ENCODE peak calls at places on chromosomes 13 and 19, in seven cellular contexts. M is ELF-1; G is endothelial cell; I is stimulated activated CD4-positive, alpha-beta T cell treated with anti-CD3 and anti-CD28 coated beads, Interleukin-2, amount 100 ng/mL, for 24 hours; K is activated CD4-positive, alpha-beta T cell treated with anti-CD3 and anti-CD28 coated beads for 4 hours; X is GDM1; B is substantia nigra. Y is an unnamed sample.

GRCh38 chr19:6375411-6376010 is at the start of gene PSPN:
- DNase-seq in I (no peak), K (no peak), M (no peak), X (no peak), B (no peak), G (no peak), Y (no peak)

GRCh38 chr19:6187374-6187773 is 51.9 kb downstream of the ACSBG2 start:
- DNase-seq in X (no peak), K (no peak), I (no peak), G (no peak), B (no peak), M (no peak), Y (no peak)

GRCh38 chr19:6744381-6745288 is 5.2 kb downstream of the TRIP10 start:
- DNase-seq in K (no peak), M (peak; percentile 75), B (peak; percentile 18), X (no peak), G (no peak), I (no peak), Y (no peak)

GRCh38 chr19:39845172-39845571 is 1.0 kb downstream of the FBL start:
- DNase-seq in X (no peak), M (no peak), K (no peak), I (no peak), G (no peak), B (no peak), Y (no peak)

GRCh38 chr19:13117176-13117771 is 734 bp upstream of the TRMT1 start:
- DNase-seq in G (no peak), X (no peak), K (no peak), I (no peak), B (no peak), M (no peak), Y (no peak)

GRCh38 chr19:40717325-40717879 is 490 bp downstream of the ITPKC start:
- DNase-seq in G (no peak), X (no peak), B (peak; percentile 51), I (no peak), K (no peak), M (peak; percentile 62), Y (no peak)

GRCh38 chr19:11580665-11581418 is 3.4 kb upstream of the ACP5 start:
- DNase-seq in I (no peak), G (no peak), M (peak; percentile 55), B (no peak), K (no peak), X (no peak), Y (no peak)

GRCh38 chr13:25046985-25047660 is 48.8 kb upstream of the PABPC3 start:
- DNase-seq in G (peak; percentile 63), M (peak; percentile 87), X (no peak), I (peak; percentile 4), B (peak; percentile 21), K (no peak), Y (peak; percentile 91)

GRCh38 chr19:38891791-38892190 is 7.6 kb downstream of the SIRT2 start:
- DNase-seq in M (no peak), G (no peak), X (no peak), I (no peak), K (no peak), B (peak; percentile 10), Y (peak; percentile 29)

GRCh38 chr19:40756502-40757110 is 5.6 kb downstream of the SNRPA start:
- DNase-seq in X (no peak), I (peak; percentile 45), G (no peak), M (no peak), B (no peak), K (peak; percentile 31), Y (no peak)